ENCODE peak calls at places on chromosomes 4 and X, in eight cellular contexts. One of them, this sample, is unnamed.

GRCh38 chrX:39039890-39040289 is 238.6 kb downstream of the MID1IP1 start:
- DNase-seq in cardiac muscle cell: no peak
- DNase-seq in choroid plexus epithelial cell: no peak
- DNase-seq in transverse colon: no peak
- DNase-seq in CD4-positive, alpha-beta T cell: no peak
- DNase-seq in WTC11: no peak
- DNase-seq in MM.1S: no peak
- DNase-seq in AG09309: no peak
- DNase-seq in this sample: no peak

GRCh38 chr4:109007976-109008375 is 245.1 kb upstream of the ETNPPL start:
- DNase-seq in cardiac muscle cell: no peak
- DNase-seq in choroid plexus epithelial cell: no peak
- DNase-seq in transverse colon: no peak
- DNase-seq in CD4-positive, alpha-beta T cell: no peak
- DNase-seq in WTC11: no peak
- DNase-seq in MM.1S: no peak
- DNase-seq in AG09309: no peak
- DNase-seq in this sample: no peak

GRCh38 chrX:121195719-121196118 is 148.3 kb downstream of the GLUD2 start:
- DNase-seq in cardiac muscle cell: no peak
- DNase-seq in choroid plexus epithelial cell: no peak
- DNase-seq in transverse colon: no peak
- DNase-seq in CD4-positive, alpha-beta T cell: no peak
- DNase-seq in WTC11: no peak
- DNase-seq in MM.1S: no peak
- DNase-seq in AG09309: no peak
- DNase-seq in this sample: no peak

GRCh38 chr4:156771171-156771837 is 200.3 kb downstream of the PDGFC start:
- DNase-seq in cardiac muscle cell: peak
- DNase-seq in choroid plexus epithelial cell: peak
- DNase-seq in transverse colon: no peak
- DNase-seq in CD4-positive, alpha-beta T cell: no peak
- DNase-seq in WTC11: no peak
- DNase-seq in MM.1S: peak
- DNase-seq in AG09309: peak
- DNase-seq in this sample: no peak

GRCh38 chr4:6386091-6386490 is 86.3 kb downstream of the PPP2R2C start:
- DNase-seq in cardiac muscle cell: no peak
- DNase-seq in choroid plexus epithelial cell: no peak
- DNase-seq in transverse colon: no peak
- DNase-seq in CD4-positive, alpha-beta T cell: no peak
- DNase-seq in WTC11: no peak
- DNase-seq in MM.1S: no peak
- DNase-seq in AG09309: no peak
- DNase-seq in this sample: no peak

GRCh38 chr4:132809298-132810032 is 339.6 kb upstream of the PCDH10 start:
- DNase-seq in cardiac muscle cell: no peak
- DNase-seq in choroid plexus epithelial cell: no peak
- DNase-seq in transverse colon: no peak
- DNase-seq in CD4-positive, alpha-beta T cell: no peak
- DNase-seq in WTC11: peak
- DNase-seq in MM.1S: no peak
- DNase-seq in AG09309: no peak
- DNase-seq in this sample: no peak

GRCh38 chr4:123505457-123506310 is 109.1 kb downstream of the SPRY1 start:
- DNase-seq in cardiac muscle cell: peak
- DNase-seq in choroid plexus epithelial cell: peak
- DNase-seq in transverse colon: peak
- DNase-seq in CD4-positive, alpha-beta T cell: no peak
- DNase-seq in WTC11: peak
- DNase-seq in MM.1S: no peak
- DNase-seq in AG09309: no peak
- DNase-seq in this sample: peak

GRCh38 chrX:47646636-47647035 is 3.7 kb downstream of the ELK1 start:
- DNase-seq in cardiac muscle cell: no peak
- DNase-seq in choroid plexus epithelial cell: no peak
- DNase-seq in transverse colon: no peak
- DNase-seq in CD4-positive, alpha-beta T cell: no peak
- DNase-seq in WTC11: no peak
- DNase-seq in MM.1S: no peak
- DNase-seq in AG09309: no peak
- DNase-seq in this sample: no peak

GRCh38 chr4:158020175-158020574 is 152.7 kb downstream of the GASK1B start:
- DNase-seq in cardiac muscle cell: peak
- DNase-seq in choroid plexus epithelial cell: peak
- DNase-seq in transverse colon: peak
- DNase-seq in CD4-positive, alpha-beta T cell: no peak
- DNase-seq in WTC11: no peak
- DNase-seq in MM.1S: no peak
- DNase-seq in AG09309: peak
- DNase-seq in this sample: no peak

GRCh38 chr4:11729548-11729947 is 300.9 kb upstream of the HS3ST1 start:
- DNase-seq in cardiac muscle cell: peak
- DNase-seq in choroid plexus epithelial cell: peak
- DNase-seq in transverse colon: no peak
- DNase-seq in CD4-positive, alpha-beta T cell: no peak
- DNase-seq in WTC11: no peak
- DNase-seq in MM.1S: no peak
- DNase-seq in AG09309: no peak
- DNase-seq in this sample: no peak

GRCh38 chr4:176988226-176988625 is 195.5 kb upstream of the VEGFC start:
- DNase-seq in cardiac muscle cell: peak
- DNase-seq in choroid plexus epithelial cell: peak
- DNase-seq in transverse colon: no peak
- DNase-seq in CD4-positive, alpha-beta T cell: no peak
- DNase-seq in WTC11: no peak
- DNase-seq in MM.1S: no peak
- DNase-seq in AG09309: peak
- DNase-seq in this sample: no peak

GRCh38 chrX:138020941-138021340 is 455.0 kb downstream of the ZIC3 start:
- DNase-seq in cardiac muscle cell: no peak
- DNase-seq in choroid plexus epithelial cell: no peak
- DNase-seq in transverse colon: no peak
- DNase-seq in CD4-positive, alpha-beta T cell: no peak
- DNase-seq in WTC11: no peak
- DNase-seq in MM.1S: peak
- DNase-seq in AG09309: no peak
- DNase-seq in this sample: no peak

GRCh38 chrX:138031715-138032114 is 465.8 kb downstream of the ZIC3 start:
- DNase-seq in cardiac muscle cell: no peak
- DNase-seq in choroid plexus epithelial cell: no peak
- DNase-seq in transverse colon: no peak
- DNase-seq in CD4-positive, alpha-beta T cell: no peak
- DNase-seq in WTC11: no peak
- DNase-seq in MM.1S: no peak
- DNase-seq in AG09309: no peak
- DNase-seq in this sample: no peak

DNA sequence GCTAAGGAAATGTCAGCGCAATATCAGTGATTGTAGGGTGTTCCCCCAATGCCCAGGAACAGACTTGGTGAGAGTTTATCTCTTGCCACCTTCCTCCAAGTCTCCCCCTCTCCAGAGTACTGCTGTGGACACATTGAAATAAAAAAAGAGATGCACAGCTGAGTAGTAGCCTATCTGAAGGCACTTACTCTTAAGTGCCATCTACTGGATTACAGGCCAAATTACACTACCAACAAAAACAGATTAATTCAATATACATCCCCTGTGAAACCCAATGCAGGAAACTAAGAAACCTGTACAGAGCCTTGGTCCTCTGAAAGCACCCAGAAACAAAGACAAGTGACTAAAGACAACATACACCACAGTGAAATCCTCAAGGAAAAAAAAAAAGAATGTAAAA is 460.3 kb downstream of the ZIC3 start:
- DNase-seq in cardiac muscle cell: no peak
- DNase-seq in choroid plexus epithelial cell: peak
- DNase-seq in transverse colon: no peak
- DNase-seq in CD4-positive, alpha-beta T cell: no peak
- DNase-seq in WTC11: no peak
- DNase-seq in MM.1S: peak
- DNase-seq in AG09309: no peak
- DNase-seq in this sample: no peak
- TF ChIP-seq CTCF in cardiac muscle cell: no peak
- TF ChIP-seq CTCF in choroid plexus epithelial cell: peak
- TF ChIP-seq CTCF in transverse colon: no peak
- TF ChIP-seq CTCF in CD4-positive, alpha-beta T cell: no peak
- TF ChIP-seq CTCF in WTC11: no peak
- TF ChIP-seq CTCF in MM.1S: peak
- TF ChIP-seq CTCF in AG09309: peak
- TF ChIP-seq CTCF in this sample: peak

GRCh38 chr4:159175165-159175988 is 72.5 kb downstream of the RAPGEF2 start:
- DNase-seq in cardiac muscle cell: peak
- DNase-seq in choroid plexus epithelial cell: peak
- DNase-seq in transverse colon: peak
- DNase-seq in CD4-positive, alpha-beta T cell: peak
- DNase-seq in WTC11: peak
- DNase-seq in MM.1S: peak
- DNase-seq in AG09309: peak
- DNase-seq in this sample: no peak
- TF ChIP-seq CTCF in cardiac muscle cell: peak
- TF ChIP-seq CTCF in choroid plexus epithelial cell: peak
- TF ChIP-seq CTCF in transverse colon: peak
- TF ChIP-seq CTCF in CD4-positive, alpha-beta T cell: peak
- TF ChIP-seq CTCF in WTC11: peak
- TF ChIP-seq CTCF in MM.1S: peak
- TF ChIP-seq CTCF in AG09309: peak
- TF ChIP-seq CTCF in this sample: peak

GRCh38 chrX:23554304-23554703 is 113.0 kb upstream of the PRDX4 start:
- DNase-seq in cardiac muscle cell: peak
- DNase-seq in choroid plexus epithelial cell: peak
- DNase-seq in transverse colon: no peak
- DNase-seq in CD4-positive, alpha-beta T cell: no peak
- DNase-seq in WTC11: no peak
- DNase-seq in MM.1S: peak
- DNase-seq in AG09309: peak
- DNase-seq in this sample: no peak

GRCh38 chrX:23557070-23557469 is 110.2 kb upstream of the PRDX4 start:
- DNase-seq in cardiac muscle cell: peak
- DNase-seq in choroid plexus epithelial cell: peak
- DNase-seq in transverse colon: no peak
- DNase-seq in CD4-positive, alpha-beta T cell: no peak
- DNase-seq in WTC11: no peak
- DNase-seq in MM.1S: peak
- DNase-seq in AG09309: no peak
- DNase-seq in this sample: no peak

GRCh38 chrX:23559975-23560374 is 107.3 kb upstream of the PRDX4 start:
- DNase-seq in cardiac muscle cell: no peak
- DNase-seq in choroid plexus epithelial cell: no peak
- DNase-seq in transverse colon: no peak
- DNase-seq in CD4-positive, alpha-beta T cell: no peak
- DNase-seq in WTC11: no peak
- DNase-seq in MM.1S: no peak
- DNase-seq in AG09309: no peak
- DNase-seq in this sample: no peak
- TF ChIP-seq CTCF in cardiac muscle cell: no peak
- TF ChIP-seq CTCF in choroid plexus epithelial cell: no peak
- TF ChIP-seq CTCF in transverse colon: no peak
- TF ChIP-seq CTCF in CD4-positive, alpha-beta T cell: no peak
- TF ChIP-seq CTCF in WTC11: no peak
- TF ChIP-seq CTCF in MM.1S: no peak
- TF ChIP-seq CTCF in AG09309: no peak
- TF ChIP-seq CTCF in this sample: no peak

GRCh38 chr4:2412885-2413716 is 5.3 kb downstream of the ZFYVE28 start:
- DNase-seq in cardiac muscle cell: peak
- DNase-seq in choroid plexus epithelial cell: peak
- DNase-seq in transverse colon: peak
- DNase-seq in CD4-positive, alpha-beta T cell: peak
- DNase-seq in WTC11: peak
- DNase-seq in MM.1S: peak
- DNase-seq in AG09309: peak
- DNase-seq in this sample: no peak
- TF ChIP-seq CTCF in cardiac muscle cell: peak
- TF ChIP-seq CTCF in choroid plexus epithelial cell: peak
- TF ChIP-seq CTCF in transverse colon: peak
- TF ChIP-seq CTCF in CD4-positive, alpha-beta T cell: no peak
- TF ChIP-seq CTCF in WTC11: no peak
- TF ChIP-seq CTCF in MM.1S: peak
- TF ChIP-seq CTCF in AG09309: peak
- TF ChIP-seq CTCF in this sample: peak

This sample was measured in D721Med.